ENCODE peak calls at places on chromosomes 2 and 18, in five cellular contexts. T is tibial artery; E is CD4-positive, alpha-beta memory T cell; W is K562; D is WERI-Rb-1. V is an unnamed sample.

GRCh38 chr18:58831610-58832009 is 33.1 kb upstream of the ZNF532 start:
- DNase-seq in T (no peak), W (no peak), E (no peak), D (no peak), V (no peak)

GRCh38 chr2:25293958-25294513 is 47.7 kb downstream of the DNMT3A start:
- DNase-seq in D (no peak), W (no peak), E (no peak), T (no peak), V (no peak)

GRCh38 chr2:96933528-96933927 is 52.9 kb downstream of the FAM178B start:
- DNase-seq in W (no peak), T (no peak), D (peak; percentile 72), E (no peak), V (peak; percentile 61)

GRCh38 chr2:125698280-125698679 is 957.7 kb upstream of the GYPC start:
- DNase-seq in D (no peak), E (no peak), W (peak; percentile 0), T (no peak), V (no peak)

GRCh38 chr2:199463708-199464613 is 6.2 kb upstream of the SATB2 start:
- DNase-seq in E (peak; percentile 15), W (no peak), T (no peak), D (peak; percentile 39), V (peak; percentile 74)

GRCh38 chr2:142582317-142582716 is 295.1 kb upstream of the KYNU start:
- DNase-seq in W (no peak), T (no peak), D (no peak), E (no peak), V (no peak)

GRCh38 chr18:79685281-79685680 is 5.7 kb downstream of the CTDP1 start:
- DNase-seq in T (no peak), E (peak; percentile 45), D (no peak), W (no peak), V (peak; percentile 8)

GRCh38 chr18:33812186-33812585 is 234.2 kb downstream of the ASXL3 start:
- DNase-seq in T (no peak), W (no peak), D (no peak), E (no peak), V (no peak)

GRCh38 chr2:199336546-199336945 is 121.2 kb downstream of the SATB2 start:
- DNase-seq in D (no peak), W (no peak), E (no peak), T (no peak), V (no peak)

GRCh38 chr2:168087406-168087805 is 160.0 kb downstream of the STK39 start:
- DNase-seq in T (no peak), W (no peak), E (no peak), D (peak; percentile 77), V (no peak)

GRCh38 chr2:187497858-187498463 is 49.9 kb upstream of the CALCRL start:
- DNase-seq in W (no peak), D (no peak), E (no peak), T (no peak), V (no peak)

GRCh38 chr2:37283207-37283606 is 41.4 kb downstream of the PRKD3 start:
- DNase-seq in E (no peak), D (no peak), T (no peak), W (no peak), V (no peak)

GRCh38 chr2:3428577-3428976 is 49.1 kb downstream of the TRAPPC12 start:
- DNase-seq in W (no peak), T (no peak), D (no peak), E (no peak), V (no peak)

GRCh38 chr2:239159476-239159911 is 241.3 kb downstream of the HDAC4 start:
- DNase-seq in E (no peak), D (no peak), W (no peak), T (peak; percentile 50), V (no peak)

GRCh38 chr2:190207929-190208328 is 111.7 kb downstream of the HIBCH start:
- DNase-seq in D (no peak), W (no peak), E (no peak), T (no peak), V (no peak)

GRCh38 chr2:240822280-240822847 is 2.3 kb upstream of the KIF1A start:
- DNase-seq in D (no peak), E (no peak), W (no peak), T (no peak), V (peak; percentile 56)

GRCh38 chr2:196977491-196977890 is 51.0 kb upstream of the PGAP1 start:
- DNase-seq in T (no peak), W (no peak), E (no peak), D (no peak), V (no peak)

GRCh38 chr2:207869784-207870778 is 100.4 kb upstream of the FZD5 start:
- DNase-seq in T (no peak), E (no peak), D (no peak), W (no peak), V (no peak)

GRCh38 chr2:118185210-118186109 is 97.2 kb downstream of the INSIG2 start:
- DNase-seq in E (peak; percentile 50), W (peak; percentile 10), D (peak; percentile 43), T (peak; percentile 77), V (peak; percentile 79)

GRCh38 chr2:152466925-152467676 is 132.1 kb downstream of the FMNL2 start:
- DNase-seq in E (no peak), D (no peak), T (no peak), W (no peak), V (no peak)
- H3K4me3 ChIP-seq in E (no peak overlapping the region), D (no peak overlapping the region), T (no peak overlapping the region), W (no peak overlapping the region), V (no peak overlapping the region)

DNA sequence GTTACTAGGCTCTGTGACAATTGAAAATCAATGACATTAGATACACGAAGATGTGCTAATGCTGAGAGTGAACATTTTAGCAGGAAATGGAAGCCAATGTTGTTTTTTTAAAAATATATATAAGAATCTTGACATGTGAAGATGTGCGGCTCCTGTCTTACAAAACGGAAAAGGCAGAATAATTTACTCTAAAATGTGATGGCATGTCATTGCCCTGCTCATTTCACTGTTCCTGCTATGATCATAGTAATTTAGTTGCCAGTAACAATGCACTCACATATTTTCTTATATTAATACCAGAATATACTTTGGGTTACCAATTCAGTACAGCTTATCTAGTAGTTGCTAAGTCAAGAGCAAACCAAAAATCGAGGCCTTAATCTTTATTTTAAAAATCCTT is 10.3 kb downstream of the EPHA4 start:
- DNase-seq in T (no peak), D (no peak), E (no peak), W (no peak), V (no peak)
- H3K36me3 ChIP-seq in T (peaks cover 5% of the 10 kb centered on the region), D (no peaks in the 10 kb centered on the region), E (no peaks in the 10 kb centered on the region), W (no peaks in the 10 kb centered on the region), V (no peaks in the 10 kb centered on the region)

GRCh38 chr2:73822276-73822675 is 6.5 kb upstream of the STAMBP start:
- DNase-seq in W (no peak), D (no peak), E (no peak), T (no peak), V (no peak)

GRCh38 chr2:73822991-73823390 is 5.8 kb upstream of the STAMBP start:
- DNase-seq in W (no peak), T (no peak), D (no peak), E (no peak), V (no peak)

GRCh38 chr2:73823416-73823815 is 5.3 kb upstream of the STAMBP start:
- DNase-seq in W (no peak), D (no peak), T (no peak), E (no peak), V (no peak)

GRCh38 chr2:73821227-73821626 is 7.5 kb upstream of the STAMBP start:
- DNase-seq in T (no peak), W (no peak), D (no peak), E (no peak), V (no peak)

GRCh38 chr2:73821669-73822068 is 7.1 kb upstream of the STAMBP start:
- DNase-seq in T (no peak), E (no peak), D (no peak), W (no peak), V (no peak)
- H3K27me3 ChIP-seq in T (no peaks in the 10 kb centered on the region), E (no peaks in the 10 kb centered on the region), D (no peaks in the 10 kb centered on the region), W (no peaks in the 10 kb centered on the region), V (no peaks in the 10 kb centered on the region)

GRCh38 chr18:5627756-5628511 is 84.1 kb upstream of the EPB41L3 start:
- DNase-seq in T (no peak), D (no peak), E (no peak), W (no peak), V (no peak)
- H3K4me3 ChIP-seq in T (peak overlapping the region; percentile 77), D (peak overlapping the region; percentile 48), E (no peak overlapping the region), W (no peak overlapping the region), V (peak overlapping the region; percentile 59)

V was measured in H7.